ENCODE peak calls at places on chromosomes 11 and 22, in four cellular contexts. N is SK-N-SH, F is H1, C is K562. L is an unnamed sample.

GRCh38 chr11:114511538-114511937 is 48.1 kb downstream of the NXPE1 start:
- DNase-seq in N (no peak), F (no peak), C (no peak), L (no peak)

GRCh38 chr11:131672191-131672590 is 301.8 kb downstream of the NTM start:
- DNase-seq in N (no peak), F (no peak), C (no peak), L (no peak)

GRCh38 chr11:6219359-6219758 is 14.0 kb downstream of the C11orf42 start:
- DNase-seq in N (no peak), F (no peak), C (no peak), L (no peak)

GRCh38 chr11:28697920-28698827 is 590.0 kb downstream of the METTL15 start:
- DNase-seq in N (peak), F (peak), C (peak), L (peak)

GRCh38 chr11:102346456-102346747 is 612 bp upstream of the BIRC2 start:
- DNase-seq in N (no peak), F (no peak), C (no peak), L (no peak)

GRCh38 chr22:19892249-19892879 is 37.7 kb upstream of the GNB1L start:
- DNase-seq in N (peak), F (no peak), C (peak), L (no peak)

GRCh38 chr11:73478737-73479347 is 102.6 kb downstream of the RELT start:
- DNase-seq in N (peak), F (no peak), C (peak), L (no peak)

GRCh38 chr11:7667460-7667859 is 5.8 kb downstream of the CYB5R2 start:
- DNase-seq in N (no peak), F (no peak), C (no peak), L (no peak)

GRCh38 chr22:36453266-36453607 is 28.2 kb downstream of the TXN2 start:
- DNase-seq in N (no peak), F (no peak), C (no peak), L (no peak)

GRCh38 chr22:23534201-23534850 is 45.8 kb downstream of the IGLL1 start:
- DNase-seq in N (peak), F (no peak), C (no peak), L (no peak)

GRCh38 chr11:108037211-108037610 is 28.5 kb downstream of the CUL5 start:
- DNase-seq in N (no peak), F (no peak), C (no peak), L (no peak)

GRCh38 chr11:127733552-127733951 is 733.0 kb upstream of the KIRREL3 start:
- DNase-seq in N (peak), F (no peak), C (no peak), L (no peak)

GRCh38 chr11:60925685-60926267 is 1.5 kb downstream of the TMEM132A start:
- DNase-seq in N (peak), F (no peak), C (no peak), L (no peak)

GRCh38 chr11:118908931-118909618 is 16.7 kb downstream of the BCL9L start:
- DNase-seq in N (peak), F (no peak), C (peak), L (no peak)

GRCh38 chr11:35584321-35584720 is 33.9 kb upstream of the FJX1 start:
- DNase-seq in N (no peak), F (no peak), C (no peak), L (no peak)

GRCh38 chr11:32584921-32585320 is 1.3 kb downstream of the EIF3M start:
- DNase-seq in N (no peak), F (no peak), C (peak), L (no peak)

GRCh38 chr11:24635588-24636290 is 138.9 kb downstream of the LUZP2 start:
- DNase-seq in N (no peak), F (no peak), C (no peak), L (no peak)

GRCh38 chr11:57379732-57380131 is 1.2 kb downstream of the PRG3 start:
- DNase-seq in N (no peak), F (peak), C (peak), L (no peak)

GRCh38 chr22:41664490-41664889 is 24.2 kb downstream of the SNU13 start:
- DNase-seq in N (no peak), F (no peak), C (no peak), L (no peak)

GRCh38 chr11:117986981-117987495 is 844 bp downstream of the IL10RA start:
- DNase-seq in N (no peak), F (no peak), C (no peak), L (peak)

GRCh38 chr22:31538815-31539214 is 42.5 kb downstream of the SFI1 start:
- DNase-seq in N (no peak), F (no peak), C (no peak), L (no peak)

GRCh38 chr11:8512547-8512946 is 81.5 kb downstream of the STK33 start:
- DNase-seq in N (no peak), F (no peak), C (no peak), L (peak)

GRCh38 chr11:4041731-4042391 is 52.7 kb upstream of the RRM1 start:
- DNase-seq in N (no peak), F (no peak), C (no peak), L (no peak)

GRCh38 chr11:134945993-134946392 is 534.0 kb upstream of the B3GAT1 start:
- DNase-seq in N (no peak), F (no peak), C (no peak), L (no peak)

GRCh38 chr11:62680825-62681240 is 2.0 kb upstream of the UBXN1 start:
- DNase-seq in N (peak), F (no peak), C (peak), L (no peak)

GRCh38 chr22:19779685-19780268 is 19.2 kb downstream of the TBX1 start:
- DNase-seq in N (no peak), F (no peak), C (peak), L (no peak)

GRCh38 chr22:20089226-20089976 is 9.4 kb downstream of the DGCR8 start:
- DNase-seq in N (no peak), F (no peak), C (no peak), L (no peak)

GRCh38 chr22:30526656-30527055 is 19.9 kb downstream of the SEC14L6 start:
- DNase-seq in N (no peak), F (no peak), C (no peak), L (no peak)

GRCh38 chr11:2304156-2305139 is 2.6 kb downstream of the TSPAN32 start:
- DNase-seq in N (peak), F (no peak), C (no peak), L (no peak)

GRCh38 chr11:59776210-59777066 is 21.3 kb downstream of the STX3 start:
- DNase-seq in N (no peak), F (no peak), C (peak), L (no peak)

GRCh38 chr22:48823941-48824340 is 1003.7 kb downstream of the BRD1 start:
- DNase-seq in N (no peak), F (no peak), C (no peak), L (no peak)

GRCh38 chr11:96222102-96222501 is 120.9 kb downstream of the MAML2 start:
- DNase-seq in N (no peak), F (no peak), C (no peak), L (no peak)

GRCh38 chr11:96218013-96218412 is 125.0 kb downstream of the MAML2 start:
- DNase-seq in N (no peak), F (no peak), C (no peak), L (no peak)

GRCh38 chr11:96221244-96222070 is 121.5 kb downstream of the MAML2 start:
- DNase-seq in N (no peak), F (no peak), C (no peak), L (no peak)

GRCh38 chr11:96218901-96219300 is 124.1 kb downstream of the MAML2 start:
- DNase-seq in N (no peak), F (no peak), C (no peak), L (no peak)

DNA sequence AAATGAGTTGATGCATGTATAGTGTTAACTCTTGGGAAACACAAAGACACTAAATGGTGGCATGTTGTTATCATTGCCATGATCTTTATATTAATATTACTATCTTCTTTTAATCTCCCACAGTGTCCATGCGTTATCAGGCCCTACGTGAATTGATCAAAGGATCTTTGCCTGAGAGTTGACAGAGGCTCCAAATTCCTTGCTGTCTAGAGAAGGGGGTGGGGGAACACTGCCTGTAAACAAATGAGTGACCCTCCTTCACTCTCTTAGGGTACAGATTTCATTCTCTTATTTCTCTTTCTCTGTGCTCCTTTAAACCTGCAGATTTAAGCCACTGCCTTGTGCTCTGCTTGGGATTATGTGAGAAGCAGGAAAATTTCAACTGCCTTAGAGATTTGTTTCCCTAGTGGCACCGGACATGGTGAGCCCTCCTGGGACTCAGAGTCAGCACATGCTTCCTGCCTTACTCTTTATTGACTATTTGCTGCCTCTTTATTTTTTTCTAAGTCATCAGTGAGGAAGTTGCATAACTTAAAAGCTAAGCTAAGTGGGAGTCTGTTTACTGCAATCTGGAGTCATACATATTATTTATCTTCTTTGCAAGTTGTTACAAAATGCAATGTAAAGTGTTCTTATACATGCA is 122.9 kb downstream of the MAML2 start:
- DNase-seq in N (no peak), F (no peak), C (no peak), L (peak)
- H3K4me3 ChIP-seq in N (no peak), F (no peak), C (no peak), L (no peak)

GRCh38 chr11:834371-835316 is 1.9 kb downstream of the CD151 start:
- DNase-seq in N (no peak), F (no peak), C (no peak), L (no peak)
- H3K27ac ChIP-seq in N (peak), F (no peak), C (peak), L (no peak)

DNA sequence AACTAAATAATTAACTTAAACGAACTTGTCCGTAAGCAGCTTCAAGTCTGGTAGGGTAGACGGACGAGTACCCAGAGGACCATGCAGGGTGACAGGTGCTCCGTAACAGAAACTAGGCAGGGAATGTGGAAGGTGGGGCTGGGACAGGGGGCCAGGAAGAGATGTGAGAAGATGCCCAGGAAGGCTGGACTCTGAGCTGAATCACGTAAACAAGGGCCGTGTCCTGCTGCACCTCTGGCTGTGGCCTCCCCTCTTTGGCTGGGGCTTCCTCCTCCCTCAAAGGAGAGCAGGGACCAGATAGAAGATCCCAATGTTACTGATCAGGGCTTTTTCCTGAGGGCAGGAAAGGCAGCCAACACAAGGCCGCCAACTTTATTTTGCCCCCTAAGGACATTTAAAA is 47.9 kb downstream of the PACSIN2 start:
- DNase-seq in N (no peak), F (no peak), C (no peak), L (no peak)
- TF ChIP-seq GABPA in N (no peak), F (no peak), C (no peak), L (no peak)

GRCh38 chr22:17371446-17371845 is 2.2 kb downstream of the CECR2 start:
- DNase-seq in N (no peak), F (no peak), C (no peak), L (no peak)

GRCh38 chr22:17368727-17369552 is at the start of gene CECR2:
- DNase-seq in N (peak), F (peak), C (peak), L (no peak)

GRCh38 chr22:17370036-17370765 is 941 bp downstream of the CECR2 start:
- DNase-seq in N (peak), F (no peak), C (no peak), L (no peak)

GRCh38 chr22:17369553-17370035 is 334 bp downstream of the CECR2 start:
- DNase-seq in N (peak), F (no peak), C (no peak), L (no peak)

GRCh38 chr22:17370766-17371181 is 1.5 kb downstream of the CECR2 start:
- DNase-seq in N (no peak), F (no peak), C (no peak), L (no peak)
- H3K4me3 ChIP-seq in N (no peak), F (peak), C (no peak), L (no peak)

L was measured in HL-60.